ENCODE peak calls at places on chromosomes 11 and 22, in five cellular contexts. One of them, this sample, is unnamed.

GRCh38 chr11:130709531-130709930 is 206.7 kb downstream of the SNX19 start:
- DNase-seq in sigmoid colon: no peak
- DNase-seq in suprapubic skin: no peak
- DNase-seq in stomach: no peak
- DNase-seq in transverse colon: no peak
- DNase-seq in this sample: peak; percentile 14

GRCh38 chr11:120125005-120125404 is 12.9 kb downstream of the TRIM29 start:
- DNase-seq in sigmoid colon: no peak
- DNase-seq in transverse colon: peak; percentile 37
- DNase-seq in suprapubic skin: peak; percentile 86
- DNase-seq in stomach: no peak
- DNase-seq in this sample: no peak

GRCh38 chr22:50576070-50576469 is 2.2 kb downstream of the CPT1B start:
- DNase-seq in suprapubic skin: no peak
- DNase-seq in stomach: no peak
- DNase-seq in sigmoid colon: no peak
- DNase-seq in transverse colon: no peak
- DNase-seq in this sample: no peak

GRCh38 chr22:16967453-16968217 is 40.4 kb downstream of the GAB4 start:
- DNase-seq in stomach: no peak
- DNase-seq in suprapubic skin: no peak
- DNase-seq in sigmoid colon: no peak
- DNase-seq in transverse colon: no peak
- DNase-seq in this sample: no peak

GRCh38 chr11:36130401-36130800 is 158.8 kb downstream of the COMMD9 start:
- DNase-seq in sigmoid colon: no peak
- DNase-seq in transverse colon: no peak
- DNase-seq in suprapubic skin: no peak
- DNase-seq in stomach: no peak
- DNase-seq in this sample: no peak

GRCh38 chr22:19862616-19863246 is 8.1 kb upstream of the GNB1L start:
- DNase-seq in transverse colon: no peak
- DNase-seq in suprapubic skin: no peak
- DNase-seq in stomach: no peak
- DNase-seq in sigmoid colon: peak; percentile 18
- DNase-seq in this sample: no peak

GRCh38 chr11:80462211-80462610 is 1021.4 kb upstream of the TENM4 start:
- DNase-seq in stomach: no peak
- DNase-seq in sigmoid colon: no peak
- DNase-seq in transverse colon: no peak
- DNase-seq in suprapubic skin: no peak
- DNase-seq in this sample: no peak

GRCh38 chr11:117459979-117460300 is 132.3 kb downstream of the CEP164 start:
- DNase-seq in sigmoid colon: peak; percentile 60
- DNase-seq in stomach: no peak
- DNase-seq in transverse colon: no peak
- DNase-seq in suprapubic skin: no peak
- DNase-seq in this sample: no peak

GRCh38 chr11:91219501-91219900 is 996.7 kb upstream of the CHORDC1 start:
- DNase-seq in sigmoid colon: no peak
- DNase-seq in transverse colon: no peak
- DNase-seq in suprapubic skin: no peak
- DNase-seq in stomach: no peak
- DNase-seq in this sample: no peak

GRCh38 chr11:112525270-112525669 is 264.6 kb upstream of the PLET1 start:
- DNase-seq in sigmoid colon: peak; percentile 69
- DNase-seq in suprapubic skin: no peak
- DNase-seq in transverse colon: peak; percentile 29
- DNase-seq in stomach: no peak
- DNase-seq in this sample: peak; percentile 31

GRCh38 chr22:48955351-48956311 is 872.0 kb downstream of the BRD1 start:
- DNase-seq in suprapubic skin: peak; percentile 74
- DNase-seq in stomach: peak; percentile 21
- DNase-seq in sigmoid colon: no peak
- DNase-seq in transverse colon: peak; percentile 4
- DNase-seq in this sample: peak; percentile 72

GRCh38 chr22:19962909-19963806 is 21.5 kb upstream of the TXNRD2 start:
- DNase-seq in sigmoid colon: no peak
- DNase-seq in stomach: peak; percentile 95
- DNase-seq in suprapubic skin: no peak
- DNase-seq in transverse colon: peak; percentile 93
- DNase-seq in this sample: peak; percentile 91

GRCh38 chr11:34331736-34332135 is 26.1 kb downstream of the ABTB2 start:
- DNase-seq in suprapubic skin: no peak
- DNase-seq in stomach: no peak
- DNase-seq in transverse colon: no peak
- DNase-seq in sigmoid colon: no peak
- DNase-seq in this sample: no peak

GRCh38 chr22:31609716-31610115 is 52.3 kb downstream of the PISD start:
- DNase-seq in transverse colon: no peak
- DNase-seq in stomach: no peak
- DNase-seq in suprapubic skin: no peak
- DNase-seq in sigmoid colon: peak; percentile 33
- DNase-seq in this sample: no peak

GRCh38 chr11:113690619-113691569 is 15.2 kb downstream of the TMPRSS5 start:
- DNase-seq in stomach: peak; percentile 75
- DNase-seq in sigmoid colon: no peak
- DNase-seq in suprapubic skin: no peak
- DNase-seq in transverse colon: peak; percentile 80
- DNase-seq in this sample: no peak

GRCh38 chr11:111761056-111761455 is 5.1 kb downstream of the PPP2R1B start:
- DNase-seq in suprapubic skin: no peak
- DNase-seq in stomach: no peak
- DNase-seq in sigmoid colon: no peak
- DNase-seq in transverse colon: no peak
- DNase-seq in this sample: no peak

GRCh38 chr11:122159173-122159701 is 43.2 kb upstream of the BLID start:
- DNase-seq in suprapubic skin: no peak
- DNase-seq in stomach: no peak
- DNase-seq in sigmoid colon: peak; percentile 64
- DNase-seq in transverse colon: no peak
- DNase-seq in this sample: no peak

GRCh38 chr11:11931461-11932055 is 76.9 kb downstream of the DKK3 start:
- DNase-seq in suprapubic skin: no peak
- DNase-seq in sigmoid colon: no peak
- DNase-seq in stomach: no peak
- DNase-seq in transverse colon: no peak
- DNase-seq in this sample: no peak

GRCh38 chr11:31254411-31254810 is 115.1 kb downstream of the DCDC1 start:
- DNase-seq in sigmoid colon: no peak
- DNase-seq in stomach: no peak
- DNase-seq in suprapubic skin: no peak
- DNase-seq in transverse colon: no peak
- DNase-seq in this sample: no peak

GRCh38 chr11:10909141-10909883 is 51.5 kb upstream of the ZBED5 start:
- DNase-seq in suprapubic skin: no peak
- DNase-seq in transverse colon: no peak
- DNase-seq in sigmoid colon: no peak
- DNase-seq in stomach: no peak
- DNase-seq in this sample: no peak

GRCh38 chr11:83438438-83438837 is 152.3 kb upstream of the CCDC90B start:
- DNase-seq in sigmoid colon: no peak
- DNase-seq in suprapubic skin: no peak
- DNase-seq in transverse colon: no peak
- DNase-seq in stomach: no peak
- DNase-seq in this sample: peak; percentile 30

GRCh38 chr22:27780161-27780575 is 21.4 kb downstream of the MN1 start:
- DNase-seq in transverse colon: no peak
- DNase-seq in sigmoid colon: no peak
- DNase-seq in stomach: no peak
- DNase-seq in suprapubic skin: no peak
- DNase-seq in this sample: no peak

GRCh38 chr22:17540481-17540880 is 22.8 kb upstream of the SLC25A18 start:
- DNase-seq in suprapubic skin: no peak
- DNase-seq in stomach: no peak
- DNase-seq in transverse colon: no peak
- DNase-seq in sigmoid colon: no peak
- DNase-seq in this sample: no peak

GRCh38 chr11:86869966-86870570 is 69.7 kb downstream of the PRSS23 start:
- DNase-seq in suprapubic skin: no peak
- DNase-seq in transverse colon: peak; percentile 44
- DNase-seq in stomach: peak; percentile 50
- DNase-seq in sigmoid colon: peak; percentile 81
- DNase-seq in this sample: peak; percentile 46

GRCh38 chr11:87092159-87092558 is 54.4 kb downstream of the TMEM135 start:
- DNase-seq in sigmoid colon: no peak
- DNase-seq in suprapubic skin: no peak
- DNase-seq in transverse colon: no peak
- DNase-seq in stomach: no peak
- DNase-seq in this sample: no peak

GRCh38 chr11:281486-282161 is 3.4 kb downstream of the NLRP6 start:
- DNase-seq in suprapubic skin: peak; percentile 66
- DNase-seq in stomach: no peak
- DNase-seq in sigmoid colon: no peak
- DNase-seq in transverse colon: no peak
- DNase-seq in this sample: peak; percentile 76

GRCh38 chr11:103418014-103418413 is 308.8 kb downstream of the DYNC2H1 start:
- DNase-seq in suprapubic skin: no peak
- DNase-seq in transverse colon: no peak
- DNase-seq in stomach: no peak
- DNase-seq in sigmoid colon: no peak
- DNase-seq in this sample: no peak

GRCh38 chr11:74321487-74322188 is 10.2 kb upstream of the P4HA3 start:
- DNase-seq in transverse colon: no peak
- DNase-seq in suprapubic skin: no peak
- DNase-seq in sigmoid colon: no peak
- DNase-seq in stomach: no peak
- DNase-seq in this sample: no peak

GRCh38 chr11:127632971-127633680 is 632.6 kb upstream of the KIRREL3 start:
- DNase-seq in transverse colon: no peak
- DNase-seq in suprapubic skin: no peak
- DNase-seq in sigmoid colon: no peak
- DNase-seq in stomach: no peak
- DNase-seq in this sample: no peak

GRCh38 chr11:44096360-44097188 is 1.1 kb downstream of the EXT2 start:
- DNase-seq in transverse colon: no peak
- DNase-seq in sigmoid colon: no peak
- DNase-seq in suprapubic skin: no peak
- DNase-seq in stomach: no peak
- DNase-seq in this sample: peak; percentile 79

GRCh38 chr11:61893981-61894380 is 2.6 kb upstream of the FADS3 start:
- DNase-seq in suprapubic skin: no peak
- DNase-seq in sigmoid colon: no peak
- DNase-seq in stomach: no peak
- DNase-seq in transverse colon: no peak
- DNase-seq in this sample: no peak

GRCh38 chr11:86818466-86819282 is 18.3 kb downstream of the PRSS23 start:
- DNase-seq in suprapubic skin: no peak
- DNase-seq in stomach: no peak
- DNase-seq in sigmoid colon: no peak
- DNase-seq in transverse colon: no peak
- DNase-seq in this sample: no peak

GRCh38 chr11:115439385-115439784 is 64.8 kb downstream of the CADM1 start:
- DNase-seq in suprapubic skin: no peak
- DNase-seq in transverse colon: no peak
- DNase-seq in stomach: no peak
- DNase-seq in sigmoid colon: no peak
- DNase-seq in this sample: no peak

GRCh38 chr11:67463680-67464410 is 5.2 kb downstream of the TMEM134 start:
- DNase-seq in suprapubic skin: peak; percentile 87
- DNase-seq in sigmoid colon: peak; percentile 90
- DNase-seq in transverse colon: peak; percentile 69
- DNase-seq in stomach: peak; percentile 54
- DNase-seq in this sample: peak; percentile 89
- TF ChIP-seq EP300 in suprapubic skin: no peak
- TF ChIP-seq EP300 in sigmoid colon: no peak
- TF ChIP-seq EP300 in transverse colon: no peak
- TF ChIP-seq EP300 in stomach: no peak
- TF ChIP-seq EP300 in this sample: no peak

GRCh38 chr11:64242920-64243854 is 2.3 kb downstream of the FKBP2 start:
- DNase-seq in suprapubic skin: no peak
- DNase-seq in stomach: no peak
- DNase-seq in sigmoid colon: no peak
- DNase-seq in transverse colon: no peak
- DNase-seq in this sample: peak; percentile 38
- TF ChIP-seq POLR2AphosphoS5 in suprapubic skin: no peak
- TF ChIP-seq POLR2AphosphoS5 in stomach: no peak
- TF ChIP-seq POLR2AphosphoS5 in sigmoid colon: no peak
- TF ChIP-seq POLR2AphosphoS5 in transverse colon: no peak
- TF ChIP-seq POLR2AphosphoS5 in this sample: no peak

DNA sequence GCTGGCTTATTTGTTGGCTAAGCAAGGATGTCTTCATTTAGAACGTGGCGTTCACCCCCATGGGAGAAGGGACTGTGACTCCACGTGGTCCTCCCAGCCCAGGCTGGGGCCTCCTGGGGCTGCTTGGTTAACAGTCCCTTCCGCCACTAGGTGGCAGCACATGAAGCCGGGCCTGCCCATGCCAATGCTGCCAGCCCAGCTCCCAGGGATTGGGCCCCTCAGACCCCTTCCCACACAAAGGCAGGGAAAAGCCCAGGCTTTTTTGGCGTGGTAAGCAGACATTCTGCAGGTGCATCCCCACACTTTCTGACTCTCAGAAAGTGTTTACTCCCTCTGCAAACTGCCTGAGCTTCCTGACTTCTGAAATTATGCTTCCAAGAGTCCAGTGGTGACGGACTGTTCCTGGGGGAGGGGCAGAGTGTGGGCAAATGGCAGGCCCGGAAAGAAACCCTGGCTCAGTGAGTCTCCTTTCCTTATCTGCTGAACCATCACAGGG is 3.1 kb downstream of the CBX6 start:
- DNase-seq in stomach: peak; percentile 86
- DNase-seq in transverse colon: peak; percentile 82
- DNase-seq in sigmoid colon: peak; percentile 88
- DNase-seq in suprapubic skin: peak; percentile 90
- DNase-seq in this sample: peak; percentile 79
- H3K4me1 ChIP-seq in stomach: peaks cover 89% of the 10 kb centered on the region
- H3K4me1 ChIP-seq in transverse colon: peaks cover 62% of the 10 kb centered on the region
- H3K4me1 ChIP-seq in sigmoid colon: peaks cover 72% of the 10 kb centered on the region
- H3K4me1 ChIP-seq in suprapubic skin: peaks cover 64% of the 10 kb centered on the region
- H3K4me1 ChIP-seq in this sample: peaks cover 53% of the 10 kb centered on the region

GRCh38 chr11:75347781-75348613 is 3.5 kb downstream of the ARRB1 start:
- DNase-seq in suprapubic skin: no peak
- DNase-seq in transverse colon: no peak
- DNase-seq in stomach: no peak
- DNase-seq in sigmoid colon: peak; percentile 91
- DNase-seq in this sample: no peak
- TF ChIP-seq EP300 in suprapubic skin: no peak
- TF ChIP-seq EP300 in transverse colon: no peak
- TF ChIP-seq EP300 in stomach: no peak
- TF ChIP-seq EP300 in sigmoid colon: no peak
- TF ChIP-seq EP300 in this sample: no peak

GRCh38 chr11:68940651-68941323 is 37.1 kb downstream of the IGHMBP2 start:
- DNase-seq in transverse colon: no peak
- DNase-seq in sigmoid colon: no peak
- DNase-seq in suprapubic skin: no peak
- DNase-seq in stomach: no peak
- DNase-seq in this sample: no peak

GRCh38 chr11:68942090-68942620 is 38.5 kb downstream of the IGHMBP2 start:
- DNase-seq in transverse colon: no peak
- DNase-seq in sigmoid colon: no peak
- DNase-seq in stomach: no peak
- DNase-seq in suprapubic skin: no peak
- DNase-seq in this sample: no peak

GRCh38 chr11:68942751-68943271 is 38.0 kb downstream of the MRGPRD start:
- DNase-seq in stomach: no peak
- DNase-seq in transverse colon: peak; percentile 23
- DNase-seq in sigmoid colon: peak; percentile 90
- DNase-seq in suprapubic skin: no peak
- DNase-seq in this sample: no peak

GRCh38 chr11:68939583-68940555 is 36.2 kb downstream of the IGHMBP2 start:
- DNase-seq in suprapubic skin: no peak
- DNase-seq in stomach: no peak
- DNase-seq in sigmoid colon: no peak
- DNase-seq in transverse colon: no peak
- DNase-seq in this sample: no peak

GRCh38 chr11:68941324-68942089 is 37.8 kb downstream of the IGHMBP2 start:
- DNase-seq in stomach: no peak
- DNase-seq in sigmoid colon: no peak
- DNase-seq in transverse colon: no peak
- DNase-seq in suprapubic skin: no peak
- DNase-seq in this sample: no peak
- TF ChIP-seq POLR2AphosphoS5 in stomach: no peak
- TF ChIP-seq POLR2AphosphoS5 in sigmoid colon: peak; percentile 36
- TF ChIP-seq POLR2AphosphoS5 in transverse colon: no peak
- TF ChIP-seq POLR2AphosphoS5 in suprapubic skin: no peak
- TF ChIP-seq POLR2AphosphoS5 in this sample: no peak